ENCODE peak calls at places on chromosomes 2 and 18, in four cellular contexts. J is D721Med; Z is stimulated activated CD8-positive, alpha-beta memory T cell treated with anti-CD3 and anti-CD28 coated beads, Interleukin-7, amount 100 ng/mL, for 1 hour; W is WERI-Rb-1. R is an unnamed sample.

GRCh38 chr2:44753552-44754285 is 187.8 kb upstream of the SIX3 start:
- DNase-seq in J (peak), Z (no peak), W (peak), R (no peak)

GRCh38 chr2:18273205-18273604 is 287.2 kb downstream of the RDH14 start:
- DNase-seq in W (no peak), J (no peak), Z (no peak), R (no peak)

GRCh38 chr18:6132751-6133368 is 237.5 kb upstream of the TMEM200C start:
- DNase-seq in J (no peak), Z (no peak), W (no peak), R (peak)

GRCh38 chr18:54684786-54685185 is 93.7 kb downstream of the DYNAP start:
- DNase-seq in W (no peak), Z (no peak), J (no peak), R (no peak)

GRCh38 chr2:71226965-71227560 is at the start of gene PAIP2B:
- DNase-seq in J (peak), W (peak), Z (peak), R (peak)

GRCh38 chr2:73983322-73984202 is 1.1 kb upstream of the TET3 start:
- DNase-seq in W (peak), J (no peak), Z (no peak), R (no peak)

GRCh38 chr18:34787931-34788532 is 77.9 kb downstream of the DTNA start:
- DNase-seq in W (peak), J (peak), Z (no peak), R (peak)

GRCh38 chr2:166448106-166448505 is 45.9 kb downstream of the SCN7A start:
- DNase-seq in Z (no peak), J (no peak), W (no peak), R (no peak)

GRCh38 chr2:109264595-109265328 is 135.8 kb downstream of the SH3RF3 start:
- DNase-seq in Z (no peak), W (peak), J (no peak), R (no peak)

GRCh38 chr18:22550366-22550765 is 132.7 kb upstream of the CTAGE1 start:
- DNase-seq in W (no peak), J (no peak), Z (no peak), R (no peak)

GRCh38 chr2:231104115-231104713 is 20.6 kb downstream of the HTR2B start:
- DNase-seq in W (peak), Z (peak), J (no peak), R (peak)

GRCh38 chr2:176095421-176095820 is 2.9 kb downstream of the HOXD13 start:
- DNase-seq in J (no peak), Z (no peak), W (no peak), R (no peak)

GRCh38 chr18:63472380-63472779 is 4.4 kb upstream of the SERPINB5 start:
- DNase-seq in W (no peak), J (no peak), Z (no peak), R (no peak)

GRCh38 chr2:206881708-206882335 is 57.5 kb upstream of the CPO start:
- DNase-seq in W (no peak), Z (no peak), J (no peak), R (no peak)

GRCh38 chr2:190418717-190419116 is 10.6 kb downstream of the MFSD6 start:
- DNase-seq in J (no peak), Z (no peak), W (no peak), R (no peak)

GRCh38 chr2:128701443-128701842 is 382.8 kb upstream of the HS6ST1 start:
- DNase-seq in W (no peak), J (no peak), Z (no peak), R (no peak)

GRCh38 chr18:53971331-53971730 is 253.1 kb downstream of the MBD2 start:
- DNase-seq in J (no peak), W (no peak), Z (no peak), R (no peak)

GRCh38 chr2:12399244-12399643 is 317.5 kb upstream of the TRIB2 start:
- DNase-seq in Z (no peak), J (no peak), W (no peak), R (no peak)

GRCh38 chr18:68448736-68449135 is 266.2 kb downstream of the TMX3 start:
- DNase-seq in W (no peak), J (no peak), Z (no peak), R (no peak)

GRCh38 chr2:26148501-26148900 is 24.4 kb upstream of the GAREM2 start:
- DNase-seq in W (no peak), J (no peak), Z (no peak), R (no peak)